ENCODE peak calls at places on chromosome 19, in nine cellular contexts. D is ovary, U is IMR-90, A is cardiac muscle cell, S is neural progenitor cell, K is kidney, G is A673, P is heart right ventricle, F is psoas muscle. O is an unnamed sample.

GRCh38 chr19:44344255-44344654 is 12.2 kb downstream of the ZNF112 start:
- DNase-seq in D (no peak), U (no peak), A (no peak), S (no peak), K (no peak), G (no peak), P (no peak), F (no peak), O (no peak)

GRCh38 chr19:38466050-38466449 is 32.6 kb downstream of the RYR1 start:
- DNase-seq in D (no peak), U (no peak), A (no peak), S (no peak), K (no peak), G (no peak), P (no peak), F (no peak), O (no peak)

GRCh38 chr19:48614436-48615144 is at the start of gene FAM83E:
- DNase-seq in D (no peak), U (no peak), A (no peak), S (peak; percentile 75), K (peak; percentile 92), G (peak; percentile 32), P (no peak), F (peak; percentile 54), O (no peak)

GRCh38 chr19:45645068-45645630 is 6.0 kb upstream of the EML2 start:
- DNase-seq in D (no peak), U (no peak), A (no peak), S (no peak), K (peak; percentile 76), G (no peak), P (no peak), F (peak; percentile 57), O (no peak)

GRCh38 chr19:38674388-38675133 is 27.1 kb downstream of the ACTN4 start:
- DNase-seq in D (no peak), U (peak; percentile 49), A (peak; percentile 65), S (no peak), K (peak; percentile 8), G (no peak), P (peak; percentile 57), F (peak; percentile 56), O (no peak)

GRCh38 chr19:51394045-51394836 is 3.9 kb upstream of the C19orf84 start:
- DNase-seq in D (peak; percentile 86), U (peak; percentile 99), A (peak; percentile 99), S (peak; percentile 100), K (peak; percentile 94), G (peak; percentile 99), P (peak; percentile 96), F (peak; percentile 92), O (peak; percentile 88)

GRCh38 chr19:13015361-13016231 is 20.3 kb downstream of the NFIX start:
- DNase-seq in D (no peak), U (peak; percentile 33), A (no peak), S (peak; percentile 62), K (no peak), G (peak; percentile 40), P (no peak), F (no peak), O (peak; percentile 39)

GRCh38 chr19:1411255-1412191 is 4.1 kb downstream of the DAZAP1 start:
- DNase-seq in D (peak; percentile 39), U (peak; percentile 54), A (no peak), S (no peak), K (peak; percentile 85), G (peak; percentile 46), P (peak; percentile 87), F (peak; percentile 90), O (no peak)

GRCh38 chr19:41323430-41324125 is 13.6 kb downstream of the CCDC97 start:
- DNase-seq in D (peak; percentile 85), U (peak; percentile 98), A (no peak), S (no peak), K (peak; percentile 89), G (peak; percentile 75), P (no peak), F (peak; percentile 88), O (peak; percentile 86)

GRCh38 chr19:45075215-45076028 is 856 bp downstream of the ZNF296 start:
- DNase-seq in D (no peak), U (no peak), A (peak; percentile 19), S (peak; percentile 43), K (peak; percentile 96), G (no peak), P (peak; percentile 55), F (peak; percentile 84), O (no peak)

GRCh38 chr19:40263440-40264313 is 21.5 kb downstream of the AKT2 start:
- DNase-seq in D (no peak), U (no peak), A (no peak), S (no peak), K (peak; percentile 39), G (no peak), P (no peak), F (no peak), O (no peak)

GRCh38 chr19:54152878-54153524 is 6.5 kb downstream of the LENG1 start:
- DNase-seq in D (no peak), U (no peak), A (no peak), S (no peak), K (peak; percentile 66), G (no peak), P (no peak), F (no peak), O (no peak)

GRCh38 chr19:6660930-6661329 is 9.0 kb downstream of the TNFSF14 start:
- DNase-seq in D (peak; percentile 35), U (no peak), A (peak; percentile 16), S (peak; percentile 25), K (no peak), G (no peak), P (no peak), F (no peak), O (peak; percentile 30)
- TF ChIP-seq CTCF in D (no peak), U (no peak), A (peak; percentile 8), S (no peak), K (no peak), G (peak; percentile 21), P (no peak), F (no peak), O (no peak)

GRCh38 chr19:4849019-4849418 is 17.5 kb upstream of the TICAM1 start:
- DNase-seq in D (no peak), U (no peak), A (no peak), S (no peak), K (no peak), G (no peak), P (no peak), F (no peak), O (no peak)
- H3K4me3 ChIP-seq in D (no peak overlapping the region), U (no peak overlapping the region), A (no peak overlapping the region), S (no peak overlapping the region), K (no peak overlapping the region), G (no peak overlapping the region), P (no peak overlapping the region), F (no peak overlapping the region), O (no peak overlapping the region)

GRCh38 chr19:29269641-29270040 is 56.7 kb upstream of the UQCRFS1 start:
- DNase-seq in D (no peak), U (no peak), A (peak; percentile 4), S (no peak), K (no peak), G (no peak), P (no peak), F (no peak), O (no peak)

GRCh38 chr19:29273000-29273691 is 60.2 kb upstream of the UQCRFS1 start:
- DNase-seq in D (no peak), U (no peak), A (no peak), S (no peak), K (no peak), G (no peak), P (no peak), F (no peak), O (no peak)

GRCh38 chr19:29268721-29269483 is 56.0 kb upstream of the UQCRFS1 start:
- DNase-seq in D (no peak), U (no peak), A (peak; percentile 5), S (no peak), K (no peak), G (no peak), P (no peak), F (no peak), O (no peak)

GRCh38 chr19:29271341-29271740 is 58.4 kb upstream of the UQCRFS1 start:
- DNase-seq in D (no peak), U (no peak), A (no peak), S (no peak), K (no peak), G (no peak), P (no peak), F (no peak), O (no peak)

DNA sequence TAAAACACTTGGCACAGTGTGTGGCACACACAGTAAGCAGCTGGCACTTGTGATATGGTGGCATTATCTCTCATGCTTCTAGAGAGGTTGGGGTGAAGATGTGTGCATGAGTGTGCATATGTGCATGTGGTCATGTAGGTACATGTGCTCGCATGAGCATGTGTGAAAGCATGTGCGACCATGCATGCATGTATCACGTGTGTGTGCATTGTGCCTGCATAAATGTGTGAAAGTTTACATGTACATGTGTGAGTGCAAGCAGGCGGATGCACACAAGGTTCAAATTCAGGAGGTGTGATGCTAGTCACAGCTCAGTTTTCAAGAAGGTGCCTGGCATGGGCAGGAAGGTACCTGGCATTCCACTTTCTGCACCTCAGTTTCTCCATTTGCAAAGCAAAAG is 59.0 kb upstream of the UQCRFS1 start:
- DNase-seq in D (no peak), U (no peak), A (no peak), S (no peak), K (no peak), G (no peak), P (no peak), F (no peak), O (no peak)
- H3K27ac ChIP-seq in D (no peak overlapping the region), U (no peak overlapping the region), A (no peak overlapping the region), S (no peak overlapping the region), K (no peak overlapping the region), G (no peak overlapping the region), P (no peak overlapping the region), F (no peak overlapping the region), O (no peak overlapping the region)

GRCh38 chr19:16232127-16232526 is 34.4 kb downstream of the AP1M1 start:
- DNase-seq in D (no peak), U (no peak), A (no peak), S (no peak), K (no peak), G (no peak), P (no peak), F (no peak), O (no peak)

GRCh38 chr19:16234552-16235445 is 37.1 kb downstream of the AP1M1 start:
- DNase-seq in D (no peak), U (no peak), A (no peak), S (no peak), K (no peak), G (no peak), P (no peak), F (no peak), O (no peak)

GRCh38 chr19:16233081-16233776 is 35.5 kb downstream of the AP1M1 start:
- DNase-seq in D (no peak), U (no peak), A (no peak), S (no peak), K (no peak), G (no peak), P (no peak), F (no peak), O (no peak)

GRCh38 chr19:16233836-16234551 is 36.3 kb downstream of the AP1M1 start:
- DNase-seq in D (no peak), U (no peak), A (no peak), S (no peak), K (no peak), G (no peak), P (no peak), F (no peak), O (no peak)

DNA sequence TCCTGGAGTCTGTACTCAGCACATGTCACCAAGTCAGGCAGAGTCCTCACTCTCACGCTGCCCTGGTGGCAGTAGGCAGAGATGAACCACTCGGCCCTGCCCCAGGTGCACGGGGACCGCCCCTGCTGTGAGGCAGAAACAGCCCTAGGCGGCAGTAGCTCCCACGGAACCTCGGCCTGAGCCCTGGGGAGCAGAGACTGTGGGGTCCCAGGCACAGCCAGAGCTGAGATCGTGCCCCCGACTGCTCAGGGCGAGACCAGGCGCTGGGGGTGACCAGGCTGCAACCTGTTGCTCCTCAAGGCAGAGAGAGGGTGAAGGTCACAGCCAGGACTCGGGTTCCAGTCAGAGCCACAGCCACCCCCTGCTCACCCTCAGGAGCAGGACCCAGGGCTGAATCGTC is 34.9 kb downstream of the AP1M1 start:
- DNase-seq in D (no peak), U (no peak), A (no peak), S (no peak), K (no peak), G (no peak), P (no peak), F (no peak), O (no peak)
- TF ChIP-seq CTCF in D (no peak), U (no peak), A (no peak), S (no peak), K (no peak), G (no peak), P (no peak), F (no peak), O (no peak)